ENCODE peak calls at places on chromosomes 16 and 17, in seven cellular contexts. A is stomach, T is putamen, M is KG1, D is cerebellum, Q is T-cell, G is HT1080. U is an unnamed sample.

GRCh38 chr17:74566132-74566753 is 1.1 kb downstream of the CD300H start:
- DNase-seq in M (no peak), T (no peak), Q (no peak), G (peak), A (peak), D (peak), U (no peak)

GRCh38 chr16:73068546-73069401 is 20.8 kb upstream of the ZFHX3 start:
- DNase-seq in T (no peak), Q (no peak), D (no peak), M (no peak), G (peak), A (no peak), U (peak)

GRCh38 chr17:39617446-39618251 is 9.1 kb upstream of the PPP1R1B start:
- DNase-seq in Q (peak), A (peak), M (no peak), D (peak), T (no peak), G (peak), U (peak)

GRCh38 chr17:63961355-63962207 is 11.1 kb downstream of the SCN4A start:
- DNase-seq in M (no peak), D (no peak), T (no peak), G (peak), A (peak), Q (no peak), U (peak)

GRCh38 chr16:57264950-57265371 is 19.5 kb downstream of the PLLP start:
- DNase-seq in Q (no peak), M (no peak), T (no peak), G (no peak), D (no peak), A (peak), U (peak)

GRCh38 chr16:57245472-57246113 is 534 bp downstream of the ARL2BP start:
- DNase-seq in D (peak), T (no peak), Q (no peak), G (no peak), M (no peak), A (peak), U (peak)

GRCh38 chr16:24645739-24646645 is 83.5 kb upstream of the TNRC6A start:
- DNase-seq in T (no peak), D (no peak), Q (no peak), A (no peak), G (peak), M (no peak), U (peak)

GRCh38 chr16:56300901-56301351 is 109.6 kb downstream of the GNAO1 start:
- DNase-seq in Q (no peak), G (no peak), D (no peak), T (no peak), A (no peak), M (no peak), U (no peak)

GRCh38 chr17:68428498-68429172 is 28.7 kb downstream of the WIPI1 start:
- DNase-seq in T (no peak), A (no peak), D (no peak), M (no peak), G (no peak), Q (no peak), U (no peak)

GRCh38 chr17:59361916-59362810 is 30.7 kb downstream of the YPEL2 start:
- DNase-seq in G (peak), A (no peak), Q (peak), D (no peak), T (no peak), M (no peak), U (no peak)

GRCh38 chr16:77581706-77582105 is 140.6 kb upstream of the NUDT7 start:
- DNase-seq in T (no peak), Q (no peak), M (no peak), D (no peak), G (no peak), A (no peak), U (no peak)

GRCh38 chr17:46821482-46822387 is 3.2 kb upstream of the WNT3 start:
- DNase-seq in T (no peak), D (no peak), A (no peak), Q (no peak), G (no peak), M (no peak), U (no peak)

GRCh38 chr17:69654981-69655581 is 240.6 kb downstream of the MAP2K6 start:
- DNase-seq in D (no peak), M (no peak), G (peak), Q (no peak), T (no peak), A (no peak), U (no peak)

U was measured in lung.